ENCODE peak calls at places on chromosome 15, in nine cellular contexts. S is glutamatergic neuron; R is mesenchymal stem cell; A is SK-N-DZ; T is kidney tubule cell; M is activated CD4-positive, alpha-beta T cell treated with anti-CD3 and anti-CD28 coated beads, Interleukin-2, amount 50 U/mL, for 1 hour; C is MCF 10A; U is right lobe of liver; I is stimulated activated CD4-positive, alpha-beta T cell treated with anti-CD3 and anti-CD28 coated beads, Interleukin-15, amount 100 ng/mL, for 48 hours. W is an unnamed sample.
A peak's percentile ranks its signal among the peaks of the same experiment; 100 is the strongest.

GRCh38 chr15:45831787-45832186 is 197.0 kb downstream of the SQOR start:
- DNase-seq in A (no peak), T (no peak), R (no peak), M (no peak), S (no peak), C (no peak), I (no peak), U (no peak), W (no peak)

GRCh38 chr15:70528270-70528706 is 235.1 kb downstream of the UACA start:
- DNase-seq in A (no peak), T (peak; percentile 54), I (no peak), C (no peak), S (no peak), R (peak; percentile 83), M (peak; percentile 32), U (no peak), W (peak; percentile 38)

GRCh38 chr15:70579766-70580165 is 183.6 kb downstream of the UACA start:
- DNase-seq in U (no peak), C (no peak), I (no peak), S (no peak), M (no peak), T (no peak), R (no peak), A (no peak), W (no peak)

GRCh38 chr15:28886431-28887343 is 913 bp downstream of the APBA2 start:
- DNase-seq in U (no peak), R (peak; percentile 14), S (no peak), C (no peak), A (no peak), T (no peak), M (peak; percentile 27), I (no peak), W (no peak)

GRCh38 chr15:69987492-69988482 is 109.9 kb downstream of the TLE3 start:
- DNase-seq in I (no peak), C (no peak), R (no peak), A (no peak), T (no peak), S (no peak), M (no peak), U (no peak), W (no peak)

GRCh38 chr15:62644874-62645755 is 397.4 kb upstream of the TPM1 start:
- DNase-seq in R (no peak), U (no peak), M (no peak), C (no peak), A (no peak), I (no peak), T (no peak), S (peak; percentile 45), W (no peak)

GRCh38 chr15:38207591-38207990 is 45.0 kb upstream of the SPRED1 start:
- DNase-seq in U (no peak), S (no peak), A (no peak), R (no peak), C (peak; percentile 38), T (peak; percentile 63), M (no peak), I (no peak), W (no peak)

GRCh38 chr15:89112341-89112971 is 24.2 kb downstream of the ABHD2 start:
- DNase-seq in C (peak; percentile 49), T (peak; percentile 65), S (no peak), U (peak; percentile 73), R (no peak), M (no peak), A (no peak), I (no peak), W (peak; percentile 89)

GRCh38 chr15:43329222-43329959 is 982 bp downstream of the LCMT2 start:
- DNase-seq in S (no peak), T (peak; percentile 31), C (no peak), U (peak; percentile 26), A (no peak), M (peak; percentile 8), R (no peak), I (no peak), W (no peak)

GRCh38 chr15:77907824-77908751 is 169.4 kb downstream of the TBC1D2B start:
- DNase-seq in R (peak; percentile 72), U (peak; percentile 55), C (peak; percentile 47), I (peak; percentile 67), S (peak; percentile 76), M (peak; percentile 43), A (peak; percentile 75), T (peak; percentile 76), W (peak; percentile 55)

GRCh38 chr15:78175333-78175732 is 26.2 kb downstream of the IDH3A start:
- DNase-seq in I (no peak), C (no peak), A (no peak), R (no peak), S (no peak), U (no peak), M (no peak), T (no peak), W (no peak)

W was measured in left lobe of liver.